ENCODE peak calls at places on chromosomes 12 and 14, in six cellular contexts. E is K562, D is A549, L is stomach, B is transverse colon, T is sigmoid colon. Z is an unnamed sample.

GRCh38 chr14:20628063-20628854 is 13.2 kb downstream of the OR6S1 start:
- DNase-seq in D (no peak), E (no peak), L (no peak), B (no peak), T (no peak), Z (no peak)

GRCh38 chr12:49680075-49680474 is 27.1 kb downstream of the FMNL3 start:
- DNase-seq in D (no peak), B (no peak), T (no peak), E (no peak), L (no peak), Z (no peak)

GRCh38 chr14:37864128-37864527 is 268.7 kb downstream of the TTC6 start:
- DNase-seq in T (no peak), E (no peak), L (no peak), D (no peak), B (no peak), Z (no peak)

GRCh38 chr14:99698236-99698635 is 14.1 kb downstream of the CYP46A1 start:
- DNase-seq in E (no peak), B (no peak), D (no peak), T (peak; percentile 34), L (no peak), Z (no peak)

GRCh38 chr12:95998611-95999300 is 2.6 kb upstream of the HAL start:
- DNase-seq in L (no peak), E (peak; percentile 61), B (peak; percentile 33), D (peak; percentile 50), T (no peak), Z (peak; percentile 24)

GRCh38 chr12:73413051-73413450 is 1124.6 kb upstream of the ATXN7L3B start:
- DNase-seq in B (no peak), E (no peak), L (no peak), T (no peak), D (no peak), Z (no peak)

GRCh38 chr14:32934891-32935633 is 3.6 kb upstream of the NPAS3 start:
- DNase-seq in E (no peak), L (no peak), T (peak; percentile 68), D (no peak), B (no peak), Z (no peak)

GRCh38 chr14:59020382-59020781 is 168.1 kb upstream of the DAAM1 start:
- DNase-seq in E (peak; percentile 6), L (no peak), D (no peak), T (no peak), B (no peak), Z (no peak)

GRCh38 chr12:193282-193681 is 20.7 kb downstream of the SLC6A12 start:
- DNase-seq in D (no peak), T (no peak), B (no peak), L (no peak), E (no peak), Z (no peak)

GRCh38 chr12:93153321-93153720 is 224.2 kb upstream of the EEA1 start:
- DNase-seq in T (no peak), L (no peak), E (no peak), B (no peak), D (no peak), Z (no peak)

GRCh38 chr14:49954171-49954631 is 61.3 kb downstream of the ARF6 start:
- DNase-seq in B (no peak), E (no peak), L (no peak), T (no peak), D (no peak), Z (no peak)

GRCh38 chr12:114625294-114625851 is 58.6 kb downstream of the TBX3 start:
- DNase-seq in L (peak; percentile 31), D (peak; percentile 65), B (peak; percentile 38), T (no peak), E (peak; percentile 62), Z (peak; percentile 32)

GRCh38 chr14:40476005-40476404 is 1043.8 kb upstream of the FBXO33 start:
- DNase-seq in E (no peak), B (no peak), L (no peak), D (no peak), T (no peak), Z (no peak)

GRCh38 chr12:6423267-6424007 is 21.3 kb upstream of the CD27 start:
- DNase-seq in E (peak; percentile 89), B (peak; percentile 87), T (peak; percentile 96), D (peak; percentile 87), L (peak; percentile 87), Z (peak; percentile 86)

GRCh38 chr14:100893228-100893601 is 10.3 kb downstream of the RTL1 start:
- DNase-seq in T (no peak), D (no peak), L (no peak), E (no peak), B (no peak), Z (peak; percentile 12)

GRCh38 chr12:120814203-120814902 is 88.7 kb downstream of the ACADS start:
- DNase-seq in D (no peak), B (no peak), L (no peak), E (no peak), T (no peak), Z (no peak)

DNA sequence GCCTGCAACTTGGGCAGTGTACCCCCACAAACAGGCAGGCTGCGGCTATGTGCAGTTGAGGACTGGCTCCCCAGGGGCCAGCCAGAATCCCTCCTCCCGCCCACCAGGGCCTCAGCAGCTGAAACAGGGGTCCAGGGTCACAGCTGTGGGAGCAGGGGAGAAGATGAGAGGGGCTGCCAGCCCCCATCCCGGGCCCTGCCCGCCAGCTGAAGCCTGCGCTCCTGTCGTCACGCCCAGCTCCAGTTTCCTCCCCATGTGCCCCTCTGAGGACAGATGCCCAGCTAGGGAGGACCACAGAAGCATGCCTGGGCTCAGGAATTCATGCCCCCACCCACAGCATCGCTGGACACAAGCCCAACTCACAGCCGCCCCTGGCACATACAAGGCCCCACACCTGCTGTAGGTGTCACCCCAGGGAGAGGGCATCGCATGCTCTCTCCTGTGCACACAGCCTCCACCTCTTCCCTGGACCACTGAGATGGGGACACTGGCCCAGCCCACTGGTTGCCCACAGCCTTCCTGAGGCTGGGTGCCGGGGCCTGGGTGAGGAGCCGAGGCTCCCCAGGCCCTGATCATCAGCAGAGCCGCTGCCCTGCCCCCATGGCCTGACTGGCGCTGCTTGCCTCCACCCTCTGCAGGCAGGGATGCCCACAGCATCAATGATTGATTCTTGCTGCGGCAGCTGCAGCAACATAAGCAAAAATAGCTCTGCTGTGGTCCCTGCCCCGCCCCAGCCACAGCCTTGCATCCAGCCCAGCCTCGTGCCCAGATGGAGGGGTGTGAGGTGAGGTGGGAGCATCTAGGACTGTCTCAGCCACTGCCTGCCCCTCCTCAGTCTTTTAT is 3.7 kb upstream of the CLBA1 start:
- DNase-seq in E (no peak), B (no peak), L (no peak), D (no peak), T (peak; percentile 55), Z (no peak)
- TF ChIP-seq POLR2A in E (no peak), B (no peak), L (no peak), D (no peak), T (no peak), Z (no peak)

DNA sequence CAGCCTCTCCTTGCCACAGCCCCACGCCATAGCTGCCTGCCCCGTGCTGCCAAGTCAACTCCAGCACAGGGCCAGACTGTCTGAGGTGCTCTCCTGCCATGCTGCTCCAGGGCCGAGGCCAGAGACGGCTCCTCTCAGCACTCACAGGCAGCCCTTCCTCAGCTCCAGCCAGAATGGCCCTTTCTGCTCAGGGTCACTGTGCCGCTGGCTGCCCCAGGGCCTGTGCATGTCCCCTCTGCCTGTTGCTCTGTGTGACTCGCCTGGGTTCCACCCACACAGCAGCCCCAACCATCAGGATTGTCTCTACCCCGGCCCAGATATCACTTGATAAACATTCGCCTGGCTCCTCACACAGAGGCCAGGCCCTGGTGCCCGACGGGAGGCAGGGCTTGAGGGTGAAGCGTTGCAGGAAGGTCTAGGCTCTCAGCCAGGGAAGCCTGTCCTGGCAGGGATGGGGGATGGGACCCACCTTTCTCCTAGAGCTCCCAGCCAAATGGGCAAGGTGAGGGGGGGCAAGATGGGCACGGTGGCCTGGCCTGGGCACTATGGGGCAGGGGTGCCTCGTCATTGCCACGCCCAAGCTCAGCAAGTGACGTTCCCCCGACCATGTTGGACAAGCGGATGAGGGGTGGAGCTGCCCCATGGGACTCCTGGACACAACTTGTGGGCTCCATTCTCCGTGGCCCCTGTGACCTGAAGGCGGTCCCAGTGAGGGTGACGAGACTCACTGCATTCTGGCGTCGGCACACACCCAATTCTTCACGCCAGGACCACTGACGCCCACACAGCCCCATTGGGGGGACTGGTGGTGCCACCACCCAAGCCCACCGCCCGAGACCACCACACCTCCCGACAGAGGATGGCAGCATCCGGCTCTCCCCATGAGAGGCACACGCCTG is 27.4 kb upstream of the BTBD6 start:
- DNase-seq in B (no peak), D (no peak), L (peak; percentile 73), T (no peak), E (no peak), Z (no peak)
- H3K4me1 ChIP-seq in B (no peaks in the 10 kb centered on the region), D (no peaks in the 10 kb centered on the region), L (peaks cover 8% of the 10 kb centered on the region), T (peaks cover 13% of the 10 kb centered on the region), E (no peaks in the 10 kb centered on the region), Z (peaks cover 2% of the 10 kb centered on the region)

DNA sequence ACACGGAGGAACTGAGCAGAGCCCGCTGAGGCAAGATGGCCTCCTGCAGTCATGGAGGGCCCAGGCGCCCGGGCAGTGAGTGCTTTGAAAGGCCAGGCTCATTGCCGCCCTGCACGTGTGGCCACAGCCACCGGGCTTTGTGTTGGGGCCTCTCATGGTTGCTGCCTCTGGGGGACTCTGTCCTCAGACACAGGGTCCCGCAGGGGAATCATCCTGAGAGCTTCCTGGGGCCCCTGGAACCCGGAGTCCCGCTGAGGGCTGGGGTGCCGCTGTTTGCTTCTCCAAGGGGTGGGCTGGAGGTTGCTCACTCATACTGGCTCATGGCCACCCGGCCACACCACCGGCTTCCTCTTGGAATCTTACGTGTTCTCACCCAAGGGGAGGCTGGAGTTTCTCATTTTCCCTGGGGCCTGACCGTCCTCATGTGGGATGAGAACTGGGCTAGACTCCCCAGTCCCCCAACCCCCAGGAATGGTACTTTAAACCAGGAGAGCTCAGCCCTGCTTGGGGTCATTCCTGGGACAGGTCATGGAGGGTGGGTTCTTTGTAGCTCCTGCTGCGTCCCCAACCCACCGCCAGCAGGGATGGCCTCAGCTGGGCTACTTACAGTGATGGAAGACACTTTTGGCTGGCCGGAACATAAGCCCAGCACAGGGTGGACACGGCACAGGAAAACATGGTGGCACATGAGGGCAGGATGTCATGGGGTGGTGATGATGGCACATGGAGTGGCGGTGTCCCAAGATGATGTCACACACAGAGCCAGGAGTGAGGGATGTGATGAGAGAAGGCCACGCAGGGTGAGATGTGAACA is 21.1 kb upstream of the LRTM2 start:
- DNase-seq in E (no peak), D (no peak), L (no peak), B (no peak), T (no peak), Z (no peak)
- TF ChIP-seq EP300 in E (no peak), D (no peak), L (no peak), B (no peak), T (no peak), Z (no peak)

DNA sequence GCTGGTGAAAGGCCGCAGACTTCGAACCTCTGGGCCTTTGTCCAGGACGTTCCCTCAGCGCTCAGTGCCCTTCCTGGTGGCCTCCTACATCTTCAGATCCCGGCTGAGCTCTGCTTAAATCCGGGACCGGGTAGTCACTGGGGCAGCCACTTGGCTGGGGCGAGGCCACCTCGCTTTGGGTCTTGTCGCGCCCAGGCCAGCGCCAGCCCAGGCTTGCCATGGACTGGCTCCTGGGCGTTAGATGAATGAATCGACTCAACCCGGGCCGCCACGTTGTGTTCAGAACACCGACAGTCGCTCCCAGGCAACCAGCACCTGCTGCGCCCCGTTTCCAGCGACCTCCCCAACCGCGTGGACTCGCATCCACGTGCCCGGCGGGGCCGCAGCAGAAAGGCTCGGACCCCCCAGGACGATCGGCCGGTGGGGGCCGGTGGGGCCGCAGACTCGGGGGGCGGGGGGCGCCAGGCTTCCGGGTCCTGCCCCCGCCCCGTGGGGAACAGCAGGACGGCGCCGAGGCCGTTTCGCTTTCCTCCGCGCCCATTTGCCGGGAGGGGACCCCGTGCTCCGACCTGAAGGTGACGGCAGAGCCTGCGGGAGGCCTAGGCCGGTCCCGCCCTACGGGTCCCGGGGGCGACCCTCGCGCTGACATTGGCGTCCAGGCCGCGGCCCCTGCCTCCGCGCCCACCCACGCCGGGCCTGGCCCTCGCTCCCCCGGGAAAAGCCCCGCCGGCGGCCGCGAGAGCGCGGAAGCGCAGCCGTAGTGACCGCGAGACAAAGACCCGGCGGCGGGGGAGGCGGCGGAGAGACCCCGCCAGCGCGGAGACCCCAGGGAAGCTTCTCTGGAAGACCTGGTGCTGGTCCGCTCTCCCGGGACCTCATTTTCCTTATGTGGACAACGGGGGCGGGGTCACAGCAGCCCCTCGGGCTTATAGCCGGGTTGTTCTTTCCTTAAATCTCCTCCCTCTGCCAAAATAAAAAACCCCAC is 37.3 kb upstream of the RCOR1 start:
- DNase-seq in T (no peak), E (no peak), L (peak; percentile 53), D (no peak), B (peak; percentile 64), Z (no peak)
- TF ChIP-seq POLR2A in T (no peak), E (no peak), L (no peak), D (no peak), B (peak; percentile 35), Z (no peak)